ENCODE peak calls at places on chromosomes 7 and 10, in six cellular contexts. I is mucosa of descending colon, C is GM12865, H is thoracic aorta, V is cardiac muscle cell, F is AG04450. W is an unnamed sample.

GRCh38 chr7:845731-846130 is 13.5 kb downstream of the SUN1 start:
- DNase-seq in F (no peak), H (no peak), V (no peak), I (no peak), C (no peak), W (no peak)

GRCh38 chr10:777913-778479 is 88.5 kb upstream of the DIP2C start:
- DNase-seq in V (no peak), H (no peak), C (no peak), F (no peak), I (no peak), W (no peak)

GRCh38 chr7:87359366-87359765 is 13.9 kb downstream of the CROT start:
- DNase-seq in C (no peak), H (no peak), F (no peak), I (no peak), V (no peak), W (no peak)

GRCh38 chr10:97406064-97406463 is 4.9 kb upstream of the RRP12 start:
- DNase-seq in V (no peak), H (no peak), F (no peak), C (no peak), I (no peak), W (no peak)

GRCh38 chr7:99003419-99003818 is 125.1 kb downstream of the TRRAP start:
- DNase-seq in F (no peak), C (no peak), H (no peak), I (no peak), V (no peak), W (no peak)

GRCh38 chr10:88200637-88201036 is 337.2 kb downstream of the PTEN start:
- DNase-seq in C (no peak), H (no peak), I (no peak), F (no peak), V (no peak), W (no peak)

GRCh38 chr10:63819753-63820347 is 298.6 kb downstream of the REEP3 start:
- DNase-seq in I (no peak), H (peak), V (peak), C (peak), F (peak), W (no peak)

GRCh38 chr10:89296227-89296648 is 5.6 kb upstream of the IFIT2 start:
- DNase-seq in H (no peak), F (peak), V (no peak), I (no peak), C (peak), W (no peak)

GRCh38 chr7:119482209-119482608 is 790.8 kb upstream of the KCND2 start:
- DNase-seq in C (peak), F (no peak), V (peak), H (no peak), I (no peak), W (peak)

GRCh38 chr7:15558747-15559146 is 3.1 kb downstream of the AGMO start:
- DNase-seq in C (no peak), V (no peak), H (no peak), I (no peak), F (no peak), W (no peak)

GRCh38 chr10:113060221-113061053 is 110.4 kb downstream of the TCF7L2 start:
- DNase-seq in H (no peak), I (peak), C (no peak), V (no peak), F (no peak), W (no peak)

GRCh38 chr7:150784954-150785353 is 15.2 kb downstream of the TMEM176B start:
- DNase-seq in I (no peak), V (no peak), C (no peak), F (no peak), H (no peak), W (no peak)

GRCh38 chr7:157528785-157529341 is 192.1 kb downstream of the DNAJB6 start:
- DNase-seq in I (peak), C (no peak), H (no peak), V (no peak), F (no peak), W (no peak)

GRCh38 chr10:62426086-62426485 is 51.9 kb downstream of the ZNF365 start:
- DNase-seq in F (no peak), I (no peak), V (no peak), C (no peak), H (no peak), W (no peak)

GRCh38 chr10:62422068-62422590 is 48.0 kb downstream of the ZNF365 start:
- DNase-seq in V (no peak), C (no peak), H (no peak), I (no peak), F (peak), W (no peak)

GRCh38 chr10:62426600-62426999 is 52.4 kb downstream of the ZNF365 start:
- DNase-seq in I (no peak), V (no peak), F (no peak), H (no peak), C (no peak), W (no peak)

GRCh38 chr10:62424026-62424425 is 49.9 kb downstream of the ZNF365 start:
- DNase-seq in C (no peak), F (no peak), V (no peak), I (no peak), H (no peak), W (no peak)
- TF ChIP-seq CTCF in C (no peak), F (no peak), V (no peak), I (no peak), H (no peak), W (no peak)

GRCh38 chr10:4266387-4267083 is 481.5 kb upstream of the KLF6 start:
- DNase-seq in C (no peak), H (no peak), F (no peak), I (no peak), V (no peak), W (no peak)

GRCh38 chr10:4264466-4264865 is 479.5 kb upstream of the KLF6 start:
- DNase-seq in F (no peak), V (no peak), C (no peak), I (no peak), H (no peak), W (no peak)

GRCh38 chr10:4270116-4270515 is 485.1 kb upstream of the KLF6 start:
- DNase-seq in H (no peak), V (no peak), C (no peak), F (no peak), I (no peak), W (no peak)

GRCh38 chr10:4265964-4266363 is 481.0 kb upstream of the KLF6 start:
- DNase-seq in C (no peak), I (no peak), V (no peak), F (no peak), H (no peak), W (no peak)

DNA sequence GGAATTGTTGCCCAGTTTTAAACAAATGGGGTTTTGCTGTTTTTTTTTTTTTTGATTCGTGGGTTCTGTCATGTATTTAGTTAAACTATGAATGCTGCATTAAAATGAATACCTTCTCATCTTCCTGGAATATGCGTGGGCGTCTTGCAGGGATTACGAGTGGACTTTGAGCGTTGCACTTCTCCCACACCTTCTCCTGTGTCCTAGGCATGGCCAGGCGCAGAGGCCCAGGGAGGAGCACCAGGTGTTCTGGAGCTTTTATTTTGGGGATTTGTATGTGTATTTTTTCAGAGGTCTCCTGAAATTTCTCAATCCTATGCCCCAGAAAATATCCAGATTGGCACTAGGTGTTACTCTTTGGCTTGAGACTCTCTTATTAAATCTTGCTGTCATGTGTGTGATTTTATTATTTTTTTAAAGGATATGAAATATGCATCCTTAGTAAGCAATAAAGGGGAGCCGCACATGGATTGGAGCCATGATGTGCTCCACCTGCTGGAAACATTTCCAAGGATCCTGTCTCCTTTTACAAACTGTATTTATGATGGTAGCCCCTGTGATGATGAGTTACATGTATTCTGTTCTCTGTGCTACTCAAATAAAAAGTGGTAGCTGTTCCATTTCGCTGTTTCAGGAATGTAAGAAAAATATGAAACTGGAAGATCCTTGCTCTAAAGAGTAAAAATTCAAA is 482.2 kb upstream of the KLF6 start:
- DNase-seq in F (no peak), C (no peak), H (no peak), V (peak), I (no peak), W (no peak)
- TF ChIP-seq CTCF in F (peak), C (no peak), H (no peak), V (peak), I (no peak), W (no peak)

DNA sequence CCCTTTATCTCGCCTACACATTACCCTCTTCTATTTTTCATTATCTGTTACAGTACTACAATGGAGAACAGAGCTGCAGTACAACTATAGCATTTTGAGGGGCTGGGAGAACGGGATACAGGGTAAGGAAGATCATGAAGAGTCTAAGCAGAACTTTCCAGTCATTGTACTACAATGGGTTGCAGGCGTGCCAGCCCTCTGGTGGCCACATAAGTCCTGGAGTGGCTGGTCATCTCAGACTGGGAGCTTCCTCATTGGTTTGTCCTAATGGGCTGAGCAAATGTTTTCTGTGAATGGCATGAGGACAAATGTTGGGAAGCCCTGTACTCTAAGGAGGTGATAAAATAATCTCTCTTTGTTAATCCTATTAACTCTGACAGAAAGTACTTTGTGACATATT is 33.0 kb downstream of the TMEM106B start:
- DNase-seq in C (peak), V (peak), H (no peak), I (no peak), F (no peak), W (no peak)
- TF ChIP-seq CTCF in C (peak), V (peak), H (no peak), I (peak), F (peak), W (no peak)

GRCh38 chr10:120963053-120963533 is 111.9 kb downstream of the WDR11 start:
- DNase-seq in H (no peak), F (no peak), I (no peak), C (no peak), V (no peak), W (no peak)
- TF ChIP-seq CTCF in H (no peak), F (no peak), I (no peak), C (no peak), V (no peak), W (no peak)

DNA sequence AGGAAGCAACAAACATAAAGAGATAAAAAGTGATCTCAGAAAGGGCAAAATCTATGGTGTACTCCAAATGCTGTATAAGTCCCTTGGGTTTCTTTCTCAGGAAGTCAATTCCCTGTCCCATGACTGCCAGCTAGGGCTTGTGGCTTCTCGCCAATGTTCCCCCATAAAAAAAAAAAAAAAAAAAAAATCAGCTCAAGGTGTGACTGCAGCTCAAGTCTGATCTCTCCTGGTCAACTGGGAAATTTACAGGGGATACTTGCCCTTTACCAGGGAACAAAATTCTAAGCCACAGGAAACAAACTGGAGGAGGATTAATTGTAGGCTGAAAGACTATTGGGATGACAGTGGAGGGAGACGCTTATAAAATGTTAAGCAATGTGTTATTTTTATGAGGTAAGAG is 76.0 kb downstream of the PCGF5 start:
- DNase-seq in I (no peak), C (peak), V (peak), H (no peak), F (no peak), W (no peak)
- TF ChIP-seq CTCF in I (no peak), C (peak), V (peak), H (no peak), F (peak), W (peak)

DNA sequence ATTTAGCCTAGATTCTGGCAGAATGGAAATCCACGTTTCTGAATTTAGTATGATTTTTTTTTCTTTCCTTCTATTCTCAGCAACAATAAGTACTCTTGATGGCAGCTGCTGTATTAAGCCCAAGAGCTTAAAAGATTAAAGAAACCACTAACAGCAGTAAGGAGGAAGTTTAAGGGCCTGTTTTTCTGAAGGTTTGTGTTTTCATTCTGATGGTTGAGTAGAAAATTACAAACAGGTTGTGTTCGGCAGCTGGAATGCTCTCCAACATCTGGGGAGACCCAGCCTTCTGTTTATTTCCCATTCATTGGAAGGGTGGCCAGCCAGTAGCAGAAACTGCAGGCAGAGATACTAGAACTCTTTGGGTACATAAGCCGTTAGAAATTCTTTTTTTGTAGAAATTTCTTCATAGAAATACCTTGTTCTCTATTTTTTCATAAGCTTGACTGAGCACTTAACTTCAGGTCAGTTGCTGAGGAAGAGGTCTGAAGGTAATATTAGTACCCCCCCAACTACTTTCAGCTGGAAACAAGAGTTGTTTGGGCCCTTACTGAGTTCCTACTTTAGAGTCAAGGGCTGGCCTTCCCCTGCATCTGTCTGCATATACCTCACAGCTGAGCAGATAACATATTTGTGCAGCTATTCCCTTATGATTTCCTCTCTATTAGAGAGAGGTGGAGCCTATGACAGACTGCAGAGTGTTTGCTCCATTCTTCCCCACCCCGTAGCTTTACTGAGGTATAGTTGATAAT is 355.2 kb downstream of the AUTS2 start:
- DNase-seq in I (no peak), V (no peak), C (peak), F (no peak), H (no peak), W (peak)
- TF ChIP-seq CTCF in I (no peak), V (no peak), C (no peak), F (no peak), H (no peak), W (no peak)

DNA sequence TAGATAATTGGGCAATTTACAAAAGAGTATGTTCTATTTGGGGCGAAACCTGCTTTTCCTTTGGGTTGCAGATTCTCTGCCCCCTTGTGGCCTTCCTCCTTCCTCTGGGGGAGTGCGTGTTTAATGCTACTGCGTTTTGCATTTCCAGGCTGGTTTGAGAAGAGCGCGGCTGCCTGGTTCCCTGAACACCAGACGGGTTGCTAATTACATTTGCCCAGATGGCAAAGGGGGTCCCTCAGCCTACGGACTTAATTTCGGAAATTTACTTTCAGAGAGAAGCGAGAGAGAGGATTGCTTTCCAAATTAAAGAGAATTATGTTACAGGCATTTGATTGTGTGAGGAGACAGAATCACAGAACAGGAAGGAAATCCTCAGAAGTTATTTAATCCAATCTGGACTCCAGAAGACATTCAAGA is 91.9 kb upstream of the JAZF1 start:
- DNase-seq in I (no peak), F (peak), H (no peak), V (peak), C (peak), W (peak)
- TF ChIP-seq CTCF in I (no peak), F (peak), H (peak), V (peak), C (no peak), W (peak)

W was measured in GM10248.